ENCODE peak calls at places on chromosomes 4 and X, in eight cellular contexts. One of them, this sample, is unnamed. For H3K4me1, the result is how much of the 10 kb centered on the place peaks cover.

GRCh38 chr4:48360285-48360965 is 19.1 kb downstream of the SLAIN2 start:
- DNase-seq in spleen: no peak
- DNase-seq in left lung: no peak
- DNase-seq in HCT116: no peak
- DNase-seq in mucosa of descending colon: no peak
- DNase-seq in Caco-2: no peak
- DNase-seq in SK-N-SH: no peak
- DNase-seq in psoas muscle: no peak
- DNase-seq in this sample: no peak

GRCh38 chr4:242121-242848 is 63.0 kb downstream of the ZNF732 start:
- DNase-seq in Caco-2: peak
- DNase-seq in mucosa of descending colon: peak
- DNase-seq in spleen: peak
- DNase-seq in psoas muscle: peak
- DNase-seq in HCT116: no peak
- DNase-seq in left lung: peak
- DNase-seq in SK-N-SH: no peak
- DNase-seq in this sample: peak

GRCh38 chr4:85557016-85557901 is 82.3 kb downstream of the ARHGAP24 start:
- DNase-seq in Caco-2: no peak
- DNase-seq in left lung: no peak
- DNase-seq in psoas muscle: no peak
- DNase-seq in SK-N-SH: no peak
- DNase-seq in mucosa of descending colon: no peak
- DNase-seq in HCT116: no peak
- DNase-seq in spleen: peak
- DNase-seq in this sample: no peak

GRCh38 chr4:14853186-14853946 is 148.9 kb upstream of the CPEB2 start:
- DNase-seq in psoas muscle: no peak
- DNase-seq in Caco-2: no peak
- DNase-seq in SK-N-SH: no peak
- DNase-seq in spleen: no peak
- DNase-seq in mucosa of descending colon: no peak
- DNase-seq in HCT116: no peak
- DNase-seq in left lung: no peak
- DNase-seq in this sample: no peak

GRCh38 chr4:98873059-98873458 is 55.9 kb downstream of the EIF4E start:
- DNase-seq in SK-N-SH: no peak
- DNase-seq in left lung: no peak
- DNase-seq in psoas muscle: no peak
- DNase-seq in Caco-2: no peak
- DNase-seq in mucosa of descending colon: no peak
- DNase-seq in spleen: no peak
- DNase-seq in HCT116: no peak
- DNase-seq in this sample: no peak

GRCh38 chr4:42050850-42051249 is 60.5 kb downstream of the SLC30A9 start:
- DNase-seq in HCT116: no peak
- DNase-seq in SK-N-SH: no peak
- DNase-seq in Caco-2: no peak
- DNase-seq in spleen: no peak
- DNase-seq in left lung: no peak
- DNase-seq in psoas muscle: no peak
- DNase-seq in mucosa of descending colon: no peak
- DNase-seq in this sample: no peak

GRCh38 chr4:56863441-56864129 is 42.1 kb upstream of the SPINK2 start:
- DNase-seq in HCT116: no peak
- DNase-seq in Caco-2: no peak
- DNase-seq in left lung: no peak
- DNase-seq in psoas muscle: no peak
- DNase-seq in mucosa of descending colon: no peak
- DNase-seq in SK-N-SH: no peak
- DNase-seq in spleen: no peak
- DNase-seq in this sample: no peak

GRCh38 chr4:8229341-8229975 is 30.4 kb downstream of the SH3TC1 start:
- DNase-seq in SK-N-SH: no peak
- DNase-seq in Caco-2: no peak
- DNase-seq in left lung: peak
- DNase-seq in mucosa of descending colon: no peak
- DNase-seq in psoas muscle: no peak
- DNase-seq in HCT116: no peak
- DNase-seq in spleen: no peak
- DNase-seq in this sample: no peak

GRCh38 chr4:108502366-108502765 is 118.0 kb upstream of the RPL34 start:
- DNase-seq in HCT116: no peak
- DNase-seq in left lung: no peak
- DNase-seq in SK-N-SH: no peak
- DNase-seq in Caco-2: no peak
- DNase-seq in psoas muscle: no peak
- DNase-seq in spleen: no peak
- DNase-seq in mucosa of descending colon: no peak
- DNase-seq in this sample: no peak

GRCh38 chr4:89562715-89563114 is 255.1 kb upstream of the GPRIN3 start:
- DNase-seq in psoas muscle: no peak
- DNase-seq in Caco-2: no peak
- DNase-seq in spleen: no peak
- DNase-seq in HCT116: no peak
- DNase-seq in SK-N-SH: no peak
- DNase-seq in mucosa of descending colon: no peak
- DNase-seq in left lung: no peak
- DNase-seq in this sample: no peak

GRCh38 chr4:146637853-146638800 is 566 bp upstream of the POU4F2 start:
- DNase-seq in spleen: no peak
- DNase-seq in HCT116: no peak
- DNase-seq in SK-N-SH: peak
- DNase-seq in psoas muscle: no peak
- DNase-seq in Caco-2: no peak
- DNase-seq in mucosa of descending colon: no peak
- DNase-seq in left lung: peak
- DNase-seq in this sample: no peak
- H3K4me3 ChIP-seq in spleen: peak
- H3K4me3 ChIP-seq in HCT116: no peak
- H3K4me3 ChIP-seq in SK-N-SH: peak
- H3K4me3 ChIP-seq in psoas muscle: peak
- H3K4me3 ChIP-seq in Caco-2: no peak
- H3K4me3 ChIP-seq in mucosa of descending colon: no peak
- H3K4me3 ChIP-seq in left lung: no peak
- H3K4me3 ChIP-seq in this sample: peak

GRCh38 chrX:149903889-149904748 is 23.1 kb downstream of the MAGEA8 start:
- DNase-seq in SK-N-SH: no peak
- DNase-seq in mucosa of descending colon: no peak
- DNase-seq in HCT116: no peak
- DNase-seq in Caco-2: no peak
- DNase-seq in psoas muscle: no peak
- DNase-seq in spleen: no peak
- DNase-seq in left lung: no peak
- DNase-seq in this sample: no peak
- TF ChIP-seq CTCF in SK-N-SH: peak
- TF ChIP-seq CTCF in mucosa of descending colon: no peak
- TF ChIP-seq CTCF in HCT116: no peak
- TF ChIP-seq CTCF in Caco-2: peak
- TF ChIP-seq CTCF in psoas muscle: no peak
- TF ChIP-seq CTCF in spleen: no peak
- TF ChIP-seq CTCF in left lung: no peak
- TF ChIP-seq CTCF in this sample: peak

GRCh38 chrX:13094374-13094773 is 50.0 kb upstream of the FAM9C start:
- DNase-seq in SK-N-SH: no peak
- DNase-seq in HCT116: no peak
- DNase-seq in left lung: no peak
- DNase-seq in psoas muscle: no peak
- DNase-seq in spleen: no peak
- DNase-seq in Caco-2: no peak
- DNase-seq in mucosa of descending colon: no peak
- DNase-seq in this sample: no peak
- H3K4me1 ChIP-seq in SK-N-SH: under half
- H3K4me1 ChIP-seq in HCT116: under half
- H3K4me1 ChIP-seq in left lung: under half
- H3K4me1 ChIP-seq in psoas muscle: under half
- H3K4me1 ChIP-seq in spleen: half or more
- H3K4me1 ChIP-seq in Caco-2: under half
- H3K4me1 ChIP-seq in mucosa of descending colon: under half
- H3K4me1 ChIP-seq in this sample: under half

DNA sequence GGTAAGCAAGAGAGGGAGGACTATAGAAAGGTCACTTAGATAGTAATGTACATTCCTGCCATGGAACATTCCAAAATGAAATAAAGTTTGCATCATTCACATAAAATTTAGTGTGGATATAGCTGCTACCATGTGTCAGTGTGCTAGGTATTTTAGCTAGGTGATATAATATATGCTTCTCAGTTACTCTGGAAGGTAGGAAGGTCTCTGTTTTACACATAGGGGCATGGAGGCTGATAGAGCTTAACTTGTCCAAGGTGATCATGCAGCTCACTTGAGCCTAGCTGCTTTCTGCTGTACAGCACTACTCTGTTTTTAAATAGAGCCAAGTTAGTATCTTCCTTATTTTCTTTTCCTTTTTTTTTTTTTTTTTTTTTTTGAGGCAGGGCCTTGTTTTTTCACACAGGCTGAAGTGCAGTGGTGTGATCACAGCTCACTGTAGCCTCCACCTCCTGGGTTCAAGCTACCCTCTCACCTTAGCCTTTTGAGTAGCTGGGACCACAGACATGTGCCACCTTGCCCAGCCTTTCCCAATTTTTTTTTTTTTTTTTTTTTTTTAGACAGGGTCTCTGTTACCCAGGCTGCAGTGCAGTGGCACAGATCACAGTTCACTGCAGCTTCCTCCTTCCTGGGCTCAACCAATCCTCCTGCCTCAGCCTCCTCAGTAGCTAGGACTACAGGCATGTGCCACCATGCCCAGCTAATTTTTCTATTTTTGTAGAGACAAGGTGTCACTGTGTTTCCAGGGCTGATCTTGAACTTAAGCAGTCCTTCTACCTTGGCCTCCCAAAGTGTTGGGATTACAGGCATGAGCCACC is 10.4 kb downstream of the AFF1 start:
- DNase-seq in SK-N-SH: no peak
- DNase-seq in left lung: no peak
- DNase-seq in mucosa of descending colon: no peak
- DNase-seq in Caco-2: no peak
- DNase-seq in HCT116: no peak
- DNase-seq in psoas muscle: no peak
- DNase-seq in spleen: no peak
- DNase-seq in this sample: no peak
- H3K4me3 ChIP-seq in SK-N-SH: no peak
- H3K4me3 ChIP-seq in left lung: no peak
- H3K4me3 ChIP-seq in mucosa of descending colon: no peak
- H3K4me3 ChIP-seq in Caco-2: no peak
- H3K4me3 ChIP-seq in HCT116: no peak
- H3K4me3 ChIP-seq in psoas muscle: no peak
- H3K4me3 ChIP-seq in spleen: no peak
- H3K4me3 ChIP-seq in this sample: no peak

GRCh38 chr4:111963158-111963557 is 182.1 kb upstream of the FAM241A start:
- DNase-seq in mucosa of descending colon: no peak
- DNase-seq in psoas muscle: no peak
- DNase-seq in HCT116: no peak
- DNase-seq in SK-N-SH: no peak
- DNase-seq in Caco-2: no peak
- DNase-seq in left lung: no peak
- DNase-seq in spleen: no peak
- DNase-seq in this sample: no peak
- TF ChIP-seq CTCF in mucosa of descending colon: no peak
- TF ChIP-seq CTCF in psoas muscle: no peak
- TF ChIP-seq CTCF in HCT116: no peak
- TF ChIP-seq CTCF in SK-N-SH: no peak
- TF ChIP-seq CTCF in Caco-2: no peak
- TF ChIP-seq CTCF in left lung: no peak
- TF ChIP-seq CTCF in spleen: no peak
- TF ChIP-seq CTCF in this sample: no peak

DNA sequence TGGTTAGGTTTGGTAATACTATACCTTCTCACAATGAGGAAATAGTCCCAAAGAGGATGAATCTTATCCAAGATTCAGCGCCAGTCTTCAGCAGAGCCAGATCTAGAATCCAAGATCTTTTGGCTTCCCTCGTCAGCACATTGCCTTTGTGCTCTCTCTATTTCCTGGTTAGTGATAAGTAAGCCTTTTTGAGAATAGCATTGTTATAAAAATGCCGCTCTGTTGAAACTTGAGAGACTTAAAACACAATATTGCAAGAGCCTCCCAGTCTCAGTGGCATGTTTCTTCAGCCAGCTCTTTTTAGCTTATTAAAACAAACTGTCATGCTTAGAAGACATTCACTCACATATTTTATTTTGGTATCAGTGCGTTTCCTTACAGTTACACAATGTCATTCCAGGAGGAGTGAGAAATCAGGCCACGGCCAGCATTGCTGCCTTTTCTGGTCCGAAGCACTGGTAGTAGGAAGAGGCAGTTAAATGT is 141.4 kb downstream of the KLHL8 start:
- DNase-seq in spleen: no peak
- DNase-seq in SK-N-SH: no peak
- DNase-seq in HCT116: no peak
- DNase-seq in left lung: no peak
- DNase-seq in mucosa of descending colon: no peak
- DNase-seq in Caco-2: no peak
- DNase-seq in psoas muscle: no peak
- DNase-seq in this sample: peak
- H3K4me1 ChIP-seq in spleen: under half
- H3K4me1 ChIP-seq in SK-N-SH: under half
- H3K4me1 ChIP-seq in HCT116: under half
- H3K4me1 ChIP-seq in left lung: under half
- H3K4me1 ChIP-seq in mucosa of descending colon: under half
- H3K4me1 ChIP-seq in Caco-2: under half
- H3K4me1 ChIP-seq in psoas muscle: half or more
- H3K4me1 ChIP-seq in this sample: half or more

DNA sequence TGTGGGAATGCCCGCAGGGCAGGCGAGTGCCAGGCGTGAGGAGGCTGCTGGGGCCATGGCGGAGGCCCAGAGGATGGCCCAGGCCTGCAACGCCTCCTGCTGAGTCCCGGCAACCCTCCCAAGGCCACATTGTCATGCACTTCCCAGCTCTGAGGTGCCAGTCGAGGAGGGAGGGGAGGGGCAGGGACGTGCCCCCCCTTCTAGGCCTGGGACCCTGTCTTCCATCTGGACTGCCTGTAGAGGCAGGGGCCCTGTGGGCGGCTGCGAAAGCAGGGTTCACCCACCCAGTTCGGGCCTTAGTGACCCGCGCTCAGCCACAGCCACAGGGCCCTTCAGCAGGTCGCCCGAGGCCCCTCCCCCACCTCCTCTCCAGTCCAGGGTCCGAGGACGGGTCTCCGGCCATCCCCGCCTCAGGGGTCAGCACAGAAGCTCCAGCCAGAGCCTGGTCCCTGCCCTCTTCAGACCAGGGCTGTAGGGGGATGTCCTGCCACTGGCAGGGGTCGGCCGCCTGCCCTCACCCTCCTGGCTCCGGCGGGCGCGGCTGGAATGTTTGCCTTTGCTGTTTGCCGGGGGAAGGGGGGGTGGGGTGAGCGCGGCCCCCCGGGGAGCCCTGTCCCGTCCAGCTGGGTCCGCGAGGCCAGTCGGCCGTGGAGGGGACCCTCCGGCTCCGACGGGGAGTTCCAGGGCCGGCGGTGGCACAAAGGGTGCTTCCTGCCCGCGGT is 26.6 kb upstream of the FGFR3 start:
- DNase-seq in Caco-2: no peak
- DNase-seq in SK-N-SH: peak
- DNase-seq in spleen: no peak
- DNase-seq in HCT116: no peak
- DNase-seq in left lung: no peak
- DNase-seq in mucosa of descending colon: no peak
- DNase-seq in psoas muscle: no peak
- DNase-seq in this sample: no peak
- H3K4me3 ChIP-seq in Caco-2: peak
- H3K4me3 ChIP-seq in SK-N-SH: peak
- H3K4me3 ChIP-seq in spleen: peak
- H3K4me3 ChIP-seq in HCT116: peak
- H3K4me3 ChIP-seq in left lung: peak
- H3K4me3 ChIP-seq in mucosa of descending colon: no peak
- H3K4me3 ChIP-seq in psoas muscle: peak
- H3K4me3 ChIP-seq in this sample: peak

This sample was measured in left ventricle myocardium inferior.